ENCODE peak calls at places on chromosome 11, in five cellular contexts. K is naive B cell, D is left cardiac atrium, O is AG09319, G is HAP-1. Y is an unnamed sample.

GRCh38 chr11:2290351-2290841 is 11.3 kb downstream of the C11orf21 start:
- DNase-seq in G (no peak), D (no peak), O (no peak), K (no peak), Y (no peak)

GRCh38 chr11:67372993-67373915 is at the start of gene CLCF1:
- DNase-seq in G (peak; percentile 58), K (peak; percentile 81), D (peak; percentile 80), O (peak; percentile 74), Y (no peak)

GRCh38 chr11:118908931-118909618 is 16.7 kb downstream of the BCL9L start:
- DNase-seq in D (peak; percentile 81), G (peak; percentile 67), O (peak; percentile 85), K (no peak), Y (no peak)

GRCh38 chr11:15141381-15141780 is 26.7 kb downstream of the INSC start:
- DNase-seq in G (no peak), K (no peak), D (no peak), O (no peak), Y (no peak)

GRCh38 chr11:110565690-110566336 is 136.1 kb downstream of the FDX1 start:
- DNase-seq in K (no peak), G (no peak), O (no peak), D (no peak), Y (no peak)

GRCh38 chr11:131109256-131109655 is 193.0 kb upstream of the SNX19 start:
- DNase-seq in O (no peak), G (no peak), D (no peak), K (no peak), Y (no peak)

GRCh38 chr11:47433157-47433556 is 6.9 kb upstream of the PSMC3 start:
- DNase-seq in D (no peak), K (no peak), G (no peak), O (no peak), Y (no peak)

GRCh38 chr11:66113132-66113856 is 43.2 kb downstream of the PACS1 start:
- DNase-seq in K (peak; percentile 21), D (no peak), G (peak; percentile 29), O (no peak), Y (no peak)

GRCh38 chr11:104624021-104624420 is 274.2 kb downstream of the CASP12 start:
- DNase-seq in G (no peak), D (no peak), K (no peak), O (no peak), Y (no peak)

GRCh38 chr11:40688369-40688768 is 771.1 kb downstream of the LRRC4C start:
- DNase-seq in D (no peak), G (no peak), K (no peak), O (no peak), Y (no peak)

GRCh38 chr11:66417000-66417399 is 3.8 kb upstream of the NPAS4 start:
- DNase-seq in K (no peak), D (no peak), O (no peak), G (no peak), Y (no peak)

GRCh38 chr11:9016916-9017642 is 13.3 kb upstream of the NRIP3 start:
- DNase-seq in K (no peak), O (no peak), D (no peak), G (no peak), Y (no peak)

GRCh38 chr11:125287467-125288232 is 123.1 kb downstream of the PKNOX2 start:
- DNase-seq in G (no peak), K (no peak), O (no peak), D (peak; percentile 53), Y (no peak)

Y was measured in KG1.